ENCODE peak calls at places on chromosome 16, in eight cellular contexts. V, I, S, E, B, G, Z and R are unnamed samples.

GRCh38 chr16:88803264-88803987 is at the start of gene CDT1:
- DNase-seq in V (peak), I (peak), S (peak), E (peak), B (peak), G (peak), Z (peak), R (peak)

GRCh38 chr16:17237350-17237944 is 233.3 kb downstream of the XYLT1 start:
- DNase-seq in V (no peak), I (no peak), S (no peak), E (no peak), B (no peak), G (no peak), Z (no peak), R (no peak)

GRCh38 chr16:27526169-27526568 is 23.5 kb downstream of the GTF3C1 start:
- DNase-seq in V (no peak), I (no peak), S (no peak), E (no peak), B (no peak), G (no peak), Z (no peak), R (no peak)

GRCh38 chr16:30758988-30759461 is 2.8 kb downstream of the CFAP119 start:
- DNase-seq in V (no peak), I (no peak), S (no peak), E (no peak), B (no peak), G (peak), Z (no peak), R (no peak)

GRCh38 chr16:65576139-65576538 is 454.3 kb upstream of the CDH11 start:
- DNase-seq in V (no peak), I (no peak), S (no peak), E (no peak), B (no peak), G (no peak), Z (no peak), R (no peak)

GRCh38 chr16:77842468-77842867 is 54.1 kb downstream of the VAT1L start:
- DNase-seq in V (no peak), I (no peak), S (peak), E (no peak), B (no peak), G (no peak), Z (no peak), R (no peak)

GRCh38 chr16:11658896-11659708 is 9.2 kb upstream of the SNN start:
- DNase-seq in V (no peak), I (no peak), S (no peak), E (no peak), B (no peak), G (no peak), Z (no peak), R (no peak)

GRCh38 chr16:14151256-14152030 is 80.3 kb downstream of the MRTFB start:
- DNase-seq in V (no peak), I (no peak), S (no peak), E (no peak), B (no peak), G (no peak), Z (peak), R (no peak)

GRCh38 chr16:52251495-52251894 is 295.4 kb downstream of the TOX3 start:
- DNase-seq in V (no peak), I (no peak), S (no peak), E (no peak), B (no peak), G (no peak), Z (no peak), R (no peak)

GRCh38 chr16:84574191-84574590 is 43.7 kb downstream of the COTL1 start:
- DNase-seq in V (no peak), I (peak), S (no peak), E (no peak), B (no peak), G (no peak), Z (no peak), R (no peak)

GRCh38 chr16:48075398-48075797 is 80.4 kb downstream of the ABCC12 start:
- DNase-seq in V (no peak), I (no peak), S (no peak), E (no peak), B (no peak), G (no peak), Z (peak), R (no peak)

DNA sequence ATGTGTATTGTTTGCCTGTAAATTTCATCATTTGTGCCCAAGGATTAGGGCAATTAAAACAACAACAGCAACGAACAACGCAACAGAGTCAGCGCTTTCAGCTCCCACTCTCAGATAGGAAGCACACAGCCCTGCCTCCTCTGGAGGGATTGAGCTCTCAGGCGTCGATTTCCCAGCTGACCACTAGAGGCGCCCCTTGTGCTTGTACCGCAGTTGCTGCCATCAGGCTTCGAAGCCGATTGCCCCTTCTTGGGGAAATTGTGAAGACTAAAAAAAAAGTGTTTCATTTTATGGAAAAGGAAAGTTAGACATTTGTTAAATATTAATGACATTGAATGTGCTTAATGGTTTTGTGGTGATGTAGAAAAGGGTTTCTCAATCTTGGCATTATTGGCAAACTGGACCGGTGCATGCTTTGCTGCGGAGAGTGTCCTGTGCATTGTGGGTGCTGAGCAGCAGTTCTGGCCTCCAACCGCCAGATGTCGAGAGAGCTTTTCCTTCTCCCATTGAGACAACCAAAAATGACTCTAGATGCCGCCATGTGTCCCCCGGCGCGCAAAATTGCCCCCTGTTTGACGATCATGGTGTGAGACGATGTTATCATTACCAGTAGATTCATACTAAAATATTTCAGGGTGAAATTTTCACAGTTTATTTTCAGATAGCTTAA is 650.4 kb upstream of the RBFOX1 start:
- DNase-seq in V (peak), I (peak), S (no peak), E (peak), B (no peak), G (no peak), Z (peak), R (peak)
- TF ChIP-seq CTCF in V (peak), I (peak), S (no peak), E (peak), B (no peak), G (no peak), Z (peak), R (peak)

DNA sequence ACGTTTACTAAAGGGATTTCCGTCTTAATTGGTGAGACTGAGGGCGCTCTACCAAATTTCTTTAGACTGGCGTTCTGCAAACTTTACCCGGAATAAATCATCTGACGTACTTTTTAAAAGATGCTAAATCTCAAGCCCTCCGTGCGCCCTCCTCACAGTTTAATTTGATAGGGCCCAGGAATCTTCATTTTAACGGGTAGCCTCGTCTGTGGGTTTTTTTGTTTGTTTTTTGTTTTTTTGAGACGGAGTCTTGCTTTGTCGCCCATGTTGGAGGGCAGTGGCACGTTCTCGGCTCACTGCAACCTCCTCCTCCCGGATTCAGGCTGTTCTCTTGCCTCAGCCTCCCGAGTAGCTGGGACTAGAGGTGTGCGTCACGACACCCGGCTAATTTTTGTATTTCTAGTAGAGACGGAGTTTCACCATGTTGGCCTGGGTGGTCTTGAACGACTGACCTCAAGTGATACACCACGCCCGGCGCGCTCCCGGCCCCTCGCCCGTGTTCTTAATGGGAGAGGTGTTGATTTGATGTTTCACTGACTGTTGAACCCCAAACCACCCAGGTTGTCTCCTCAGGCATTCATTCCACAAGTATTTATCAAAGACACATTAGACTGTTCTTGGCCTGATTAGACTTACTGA is 1.3 kb downstream of the CENPN start:
- DNase-seq in V (no peak), I (no peak), S (no peak), E (no peak), B (no peak), G (peak), Z (no peak), R (no peak)
- TF ChIP-seq CTCF in V (no peak), I (no peak), S (no peak), E (no peak), B (no peak), G (no peak), Z (no peak), R (no peak)

GRCh38 chr16:85753976-85754375 is 3.1 kb upstream of the C16orf74 start:
- DNase-seq in V (no peak), I (no peak), S (no peak), E (no peak), B (no peak), G (no peak), Z (no peak), R (no peak)

GRCh38 chr16:85753559-85753958 is 2.7 kb upstream of the C16orf74 start:
- DNase-seq in V (no peak), I (no peak), S (no peak), E (no peak), B (no peak), G (no peak), Z (no peak), R (no peak)

GRCh38 chr16:85754403-85754802 is 3.5 kb upstream of the C16orf74 start:
- DNase-seq in V (no peak), I (no peak), S (no peak), E (no peak), B (no peak), G (no peak), Z (no peak), R (no peak)

GRCh38 chr16:85751665-85752501 is 987 bp upstream of the C16orf74 start:
- DNase-seq in V (no peak), I (no peak), S (no peak), E (no peak), B (no peak), G (no peak), Z (peak), R (no peak)

GRCh38 chr16:85752511-85753420 is 1.9 kb upstream of the C16orf74 start:
- DNase-seq in V (peak), I (peak), S (no peak), E (no peak), B (no peak), G (peak), Z (peak), R (peak)
- TF ChIP-seq CTCF in V (peak), I (no peak), S (no peak), E (no peak), B (no peak), G (no peak), Z (peak), R (no peak)

GRCh38 chr16:67917852-67918236 is 13.8 kb downstream of the CTRL start:
- DNase-seq in V (no peak), I (no peak), S (no peak), E (no peak), B (no peak), G (no peak), Z (peak), R (no peak)

GRCh38 chr16:67917140-67917851 is 14.4 kb downstream of the CTRL start:
- DNase-seq in V (no peak), I (no peak), S (no peak), E (no peak), B (no peak), G (no peak), Z (no peak), R (peak)

GRCh38 chr16:67922221-67922620 is 9.4 kb downstream of the CTRL start:
- DNase-seq in V (no peak), I (no peak), S (no peak), E (no peak), B (no peak), G (no peak), Z (no peak), R (no peak)

GRCh38 chr16:67922740-67923139 is 8.9 kb downstream of the CTRL start:
- DNase-seq in V (no peak), I (no peak), S (no peak), E (no peak), B (no peak), G (no peak), Z (no peak), R (no peak)

DNA sequence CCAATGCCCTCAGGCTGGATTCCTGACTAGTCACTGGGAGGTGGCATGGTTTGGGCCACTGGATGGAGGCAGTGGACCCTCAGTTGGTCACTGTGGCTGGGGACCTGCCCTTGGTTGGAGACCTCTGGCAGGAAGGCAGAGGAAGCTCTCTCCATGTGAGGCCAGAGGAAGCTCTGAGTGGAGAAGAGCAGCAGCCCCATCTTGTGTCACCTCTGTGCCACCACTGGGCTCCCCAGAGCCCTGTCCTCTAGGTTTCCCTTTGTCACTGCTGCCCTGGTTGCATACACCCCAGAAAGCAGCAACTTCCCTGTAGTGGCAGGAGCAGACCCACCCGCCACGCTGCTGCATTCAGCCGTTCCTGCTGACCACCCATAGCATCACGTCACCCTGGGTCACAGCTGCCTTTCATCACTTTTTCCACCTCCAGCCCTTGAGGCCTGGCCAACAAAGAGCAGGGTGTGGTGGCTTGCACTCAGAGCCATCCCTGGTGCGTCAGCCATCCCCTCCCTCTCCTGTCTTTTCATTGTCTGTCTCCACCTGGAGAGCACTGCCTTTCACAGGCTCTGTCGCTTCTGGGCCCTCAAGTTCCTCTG is 11.9 kb downstream of the CTRL start:
- DNase-seq in V (no peak), I (no peak), S (no peak), E (no peak), B (no peak), G (no peak), Z (no peak), R (no peak)
- TF ChIP-seq CTCF in V (no peak), I (no peak), S (no peak), E (no peak), B (no peak), G (no peak), Z (no peak), R (no peak)

GRCh38 chr16:2233872-2234812 is 2.1 kb upstream of the DNASE1L2 start:
- DNase-seq in V (no peak), I (no peak), S (no peak), E (no peak), B (no peak), G (no peak), Z (no peak), R (no peak)
- TF ChIP-seq CTCF in V (no peak), I (no peak), S (no peak), E (no peak), B (no peak), G (no peak), Z (no peak), R (no peak)